ENCODE peak calls at places on chromosomes 2 and 18, in five cellular contexts. One of them, this sample, is unnamed.

GRCh38 chr2:196376984-196377877 is 205.9 kb upstream of the STK17B start:
- DNase-seq in NCI-H1105: no peak
- DNase-seq in AML-193: no peak
- DNase-seq in stimulated activated CD4-positive, alpha-beta T cell treated with anti-CD3 and anti-CD28 coated beads, Interleukin-4, amount 100 ng/mL, for 4 hours: peak; percentile 8
- DNase-seq in B cell: no peak
- DNase-seq in this sample: no peak

GRCh38 chr2:234678721-234679120 is 181.8 kb upstream of the ARL4C start:
- DNase-seq in NCI-H1105: no peak
- DNase-seq in AML-193: no peak
- DNase-seq in stimulated activated CD4-positive, alpha-beta T cell treated with anti-CD3 and anti-CD28 coated beads, Interleukin-4, amount 100 ng/mL, for 4 hours: no peak
- DNase-seq in B cell: no peak
- DNase-seq in this sample: no peak

GRCh38 chr2:201643216-201643651 is at the start of gene TMEM237:
- DNase-seq in NCI-H1105: peak; percentile 57
- DNase-seq in AML-193: no peak
- DNase-seq in stimulated activated CD4-positive, alpha-beta T cell treated with anti-CD3 and anti-CD28 coated beads, Interleukin-4, amount 100 ng/mL, for 4 hours: no peak
- DNase-seq in B cell: peak; percentile 81
- DNase-seq in this sample: peak; percentile 41

GRCh38 chr2:129707800-129708199 is 271.7 kb upstream of the RAB6C start:
- DNase-seq in NCI-H1105: no peak
- DNase-seq in AML-193: no peak
- DNase-seq in stimulated activated CD4-positive, alpha-beta T cell treated with anti-CD3 and anti-CD28 coated beads, Interleukin-4, amount 100 ng/mL, for 4 hours: no peak
- DNase-seq in B cell: no peak
- DNase-seq in this sample: no peak

GRCh38 chr2:30694286-30695055 is 112.8 kb downstream of the CAPN13 start:
- DNase-seq in NCI-H1105: peak; percentile 35
- DNase-seq in AML-193: no peak
- DNase-seq in stimulated activated CD4-positive, alpha-beta T cell treated with anti-CD3 and anti-CD28 coated beads, Interleukin-4, amount 100 ng/mL, for 4 hours: no peak
- DNase-seq in B cell: no peak
- DNase-seq in this sample: no peak

GRCh38 chr2:224395646-224396390 is 6.1 kb downstream of the FAM124B start:
- DNase-seq in NCI-H1105: no peak
- DNase-seq in AML-193: no peak
- DNase-seq in stimulated activated CD4-positive, alpha-beta T cell treated with anti-CD3 and anti-CD28 coated beads, Interleukin-4, amount 100 ng/mL, for 4 hours: no peak
- DNase-seq in B cell: no peak
- DNase-seq in this sample: no peak

GRCh38 chr2:236607471-236608307 is 38.1 kb downstream of the ACKR3 start:
- DNase-seq in NCI-H1105: no peak
- DNase-seq in AML-193: no peak
- DNase-seq in stimulated activated CD4-positive, alpha-beta T cell treated with anti-CD3 and anti-CD28 coated beads, Interleukin-4, amount 100 ng/mL, for 4 hours: no peak
- DNase-seq in B cell: no peak
- DNase-seq in this sample: no peak

GRCh38 chr2:55923091-55923977 is at the start of gene EFEMP1:
- DNase-seq in NCI-H1105: peak; percentile 6
- DNase-seq in AML-193: no peak
- DNase-seq in stimulated activated CD4-positive, alpha-beta T cell treated with anti-CD3 and anti-CD28 coated beads, Interleukin-4, amount 100 ng/mL, for 4 hours: no peak
- DNase-seq in B cell: no peak
- DNase-seq in this sample: peak; percentile 65

GRCh38 chr18:40810371-40810770 is 1144.7 kb upstream of the PIK3C3 start:
- DNase-seq in NCI-H1105: no peak
- DNase-seq in AML-193: no peak
- DNase-seq in stimulated activated CD4-positive, alpha-beta T cell treated with anti-CD3 and anti-CD28 coated beads, Interleukin-4, amount 100 ng/mL, for 4 hours: no peak
- DNase-seq in B cell: no peak
- DNase-seq in this sample: no peak

GRCh38 chr18:76791106-76791505 is 31.3 kb upstream of the ZNF236 start:
- DNase-seq in NCI-H1105: no peak
- DNase-seq in AML-193: no peak
- DNase-seq in stimulated activated CD4-positive, alpha-beta T cell treated with anti-CD3 and anti-CD28 coated beads, Interleukin-4, amount 100 ng/mL, for 4 hours: no peak
- DNase-seq in B cell: no peak
- DNase-seq in this sample: no peak

GRCh38 chr2:199606193-199606780 is 148.5 kb upstream of the SATB2 start:
- DNase-seq in NCI-H1105: no peak
- DNase-seq in AML-193: no peak
- DNase-seq in stimulated activated CD4-positive, alpha-beta T cell treated with anti-CD3 and anti-CD28 coated beads, Interleukin-4, amount 100 ng/mL, for 4 hours: no peak
- DNase-seq in B cell: no peak
- DNase-seq in this sample: no peak

GRCh38 chr2:169260246-169260645 is 102.1 kb downstream of the LRP2 start:
- DNase-seq in NCI-H1105: no peak
- DNase-seq in AML-193: no peak
- DNase-seq in stimulated activated CD4-positive, alpha-beta T cell treated with anti-CD3 and anti-CD28 coated beads, Interleukin-4, amount 100 ng/mL, for 4 hours: no peak
- DNase-seq in B cell: no peak
- DNase-seq in this sample: no peak

GRCh38 chr2:148044322-148044721 is 23.4 kb downstream of the MBD5 start:
- DNase-seq in NCI-H1105: no peak
- DNase-seq in AML-193: no peak
- DNase-seq in stimulated activated CD4-positive, alpha-beta T cell treated with anti-CD3 and anti-CD28 coated beads, Interleukin-4, amount 100 ng/mL, for 4 hours: no peak
- DNase-seq in B cell: no peak
- DNase-seq in this sample: no peak

GRCh38 chr2:8003462-8004075 is 678.3 kb upstream of the ID2 start:
- DNase-seq in NCI-H1105: no peak
- DNase-seq in AML-193: no peak
- DNase-seq in stimulated activated CD4-positive, alpha-beta T cell treated with anti-CD3 and anti-CD28 coated beads, Interleukin-4, amount 100 ng/mL, for 4 hours: no peak
- DNase-seq in B cell: no peak
- DNase-seq in this sample: no peak

GRCh38 chr18:21110667-21111350 is 804 bp downstream of the ROCK1 start:
- DNase-seq in NCI-H1105: peak; percentile 48
- DNase-seq in AML-193: peak; percentile 73
- DNase-seq in stimulated activated CD4-positive, alpha-beta T cell treated with anti-CD3 and anti-CD28 coated beads, Interleukin-4, amount 100 ng/mL, for 4 hours: peak; percentile 53
- DNase-seq in B cell: peak; percentile 53
- DNase-seq in this sample: peak; percentile 20

GRCh38 chr2:156695020-156695419 is 258.8 kb downstream of the GPD2 start:
- DNase-seq in NCI-H1105: no peak
- DNase-seq in AML-193: no peak
- DNase-seq in stimulated activated CD4-positive, alpha-beta T cell treated with anti-CD3 and anti-CD28 coated beads, Interleukin-4, amount 100 ng/mL, for 4 hours: no peak
- DNase-seq in B cell: no peak
- DNase-seq in this sample: no peak

GRCh38 chr2:180892081-180892480 is 88.3 kb upstream of the UBE2E3 start:
- DNase-seq in NCI-H1105: no peak
- DNase-seq in AML-193: no peak
- DNase-seq in stimulated activated CD4-positive, alpha-beta T cell treated with anti-CD3 and anti-CD28 coated beads, Interleukin-4, amount 100 ng/mL, for 4 hours: no peak
- DNase-seq in B cell: no peak
- DNase-seq in this sample: no peak

GRCh38 chr2:149087751-149088150 is 49.3 kb downstream of the LYPD6B start:
- DNase-seq in NCI-H1105: no peak
- DNase-seq in AML-193: peak; percentile 24
- DNase-seq in stimulated activated CD4-positive, alpha-beta T cell treated with anti-CD3 and anti-CD28 coated beads, Interleukin-4, amount 100 ng/mL, for 4 hours: no peak
- DNase-seq in B cell: no peak
- DNase-seq in this sample: no peak

GRCh38 chr2:60958800-60959199 is 58.7 kb upstream of the PEX13 start:
- DNase-seq in NCI-H1105: no peak
- DNase-seq in AML-193: no peak
- DNase-seq in stimulated activated CD4-positive, alpha-beta T cell treated with anti-CD3 and anti-CD28 coated beads, Interleukin-4, amount 100 ng/mL, for 4 hours: no peak
- DNase-seq in B cell: no peak
- DNase-seq in this sample: no peak

GRCh38 chr2:240689975-240690374 is 1.7 kb upstream of the AQP12A start:
- DNase-seq in NCI-H1105: no peak
- DNase-seq in AML-193: no peak
- DNase-seq in stimulated activated CD4-positive, alpha-beta T cell treated with anti-CD3 and anti-CD28 coated beads, Interleukin-4, amount 100 ng/mL, for 4 hours: no peak
- DNase-seq in B cell: no peak
- DNase-seq in this sample: no peak

GRCh38 chr18:2417861-2418610 is 153.3 kb downstream of the METTL4 start:
- DNase-seq in NCI-H1105: no peak
- DNase-seq in AML-193: no peak
- DNase-seq in stimulated activated CD4-positive, alpha-beta T cell treated with anti-CD3 and anti-CD28 coated beads, Interleukin-4, amount 100 ng/mL, for 4 hours: no peak
- DNase-seq in B cell: no peak
- DNase-seq in this sample: no peak

GRCh38 chr2:136141510-136142154 is 23.7 kb upstream of the CXCR4 start:
- DNase-seq in NCI-H1105: peak; percentile 95
- DNase-seq in AML-193: peak; percentile 67
- DNase-seq in stimulated activated CD4-positive, alpha-beta T cell treated with anti-CD3 and anti-CD28 coated beads, Interleukin-4, amount 100 ng/mL, for 4 hours: no peak
- DNase-seq in B cell: no peak
- DNase-seq in this sample: no peak

GRCh38 chr2:19488009-19488691 is 129.7 kb upstream of the OSR1 start:
- DNase-seq in NCI-H1105: no peak
- DNase-seq in AML-193: no peak
- DNase-seq in stimulated activated CD4-positive, alpha-beta T cell treated with anti-CD3 and anti-CD28 coated beads, Interleukin-4, amount 100 ng/mL, for 4 hours: no peak
- DNase-seq in B cell: no peak
- DNase-seq in this sample: no peak

GRCh38 chr2:107263596-107264090 is 377.7 kb upstream of the ST6GAL2 start:
- DNase-seq in NCI-H1105: no peak
- DNase-seq in AML-193: no peak
- DNase-seq in stimulated activated CD4-positive, alpha-beta T cell treated with anti-CD3 and anti-CD28 coated beads, Interleukin-4, amount 100 ng/mL, for 4 hours: no peak
- DNase-seq in B cell: no peak
- DNase-seq in this sample: no peak

GRCh38 chr2:105455488-105455991 is 56.7 kb upstream of the FHL2 start:
- DNase-seq in NCI-H1105: peak; percentile 11
- DNase-seq in AML-193: no peak
- DNase-seq in stimulated activated CD4-positive, alpha-beta T cell treated with anti-CD3 and anti-CD28 coated beads, Interleukin-4, amount 100 ng/mL, for 4 hours: no peak
- DNase-seq in B cell: no peak
- DNase-seq in this sample: no peak

GRCh38 chr2:13056259-13056843 is 339.6 kb downstream of the TRIB2 start:
- DNase-seq in NCI-H1105: peak; percentile 18
- DNase-seq in AML-193: no peak
- DNase-seq in stimulated activated CD4-positive, alpha-beta T cell treated with anti-CD3 and anti-CD28 coated beads, Interleukin-4, amount 100 ng/mL, for 4 hours: no peak
- DNase-seq in B cell: no peak
- DNase-seq in this sample: no peak

GRCh38 chr2:229725716-229726346 is 11.5 kb upstream of the DNER start:
- DNase-seq in NCI-H1105: no peak
- DNase-seq in AML-193: no peak
- DNase-seq in stimulated activated CD4-positive, alpha-beta T cell treated with anti-CD3 and anti-CD28 coated beads, Interleukin-4, amount 100 ng/mL, for 4 hours: no peak
- DNase-seq in B cell: no peak
- DNase-seq in this sample: no peak

GRCh38 chr2:112148477-112148876 is 10.3 kb downstream of the FBLN7 start:
- DNase-seq in NCI-H1105: no peak
- DNase-seq in AML-193: no peak
- DNase-seq in stimulated activated CD4-positive, alpha-beta T cell treated with anti-CD3 and anti-CD28 coated beads, Interleukin-4, amount 100 ng/mL, for 4 hours: no peak
- DNase-seq in B cell: no peak
- DNase-seq in this sample: no peak

GRCh38 chr2:88281302-88282217 is 111.4 kb downstream of the THNSL2 start:
- DNase-seq in NCI-H1105: no peak
- DNase-seq in AML-193: no peak
- DNase-seq in stimulated activated CD4-positive, alpha-beta T cell treated with anti-CD3 and anti-CD28 coated beads, Interleukin-4, amount 100 ng/mL, for 4 hours: no peak
- DNase-seq in B cell: no peak
- DNase-seq in this sample: no peak

GRCh38 chr2:96108578-96109561 is 7.5 kb downstream of the ADRA2B start:
- DNase-seq in NCI-H1105: no peak
- DNase-seq in AML-193: no peak
- DNase-seq in stimulated activated CD4-positive, alpha-beta T cell treated with anti-CD3 and anti-CD28 coated beads, Interleukin-4, amount 100 ng/mL, for 4 hours: no peak
- DNase-seq in B cell: no peak
- DNase-seq in this sample: no peak

GRCh38 chr18:34942975-34943374 is 98.2 kb upstream of the MAPRE2 start:
- DNase-seq in NCI-H1105: no peak
- DNase-seq in AML-193: no peak
- DNase-seq in stimulated activated CD4-positive, alpha-beta T cell treated with anti-CD3 and anti-CD28 coated beads, Interleukin-4, amount 100 ng/mL, for 4 hours: no peak
- DNase-seq in B cell: no peak
- DNase-seq in this sample: no peak

GRCh38 chr18:2612996-2613395 is 41.6 kb downstream of the NDC80 start:
- DNase-seq in NCI-H1105: no peak
- DNase-seq in AML-193: no peak
- DNase-seq in stimulated activated CD4-positive, alpha-beta T cell treated with anti-CD3 and anti-CD28 coated beads, Interleukin-4, amount 100 ng/mL, for 4 hours: no peak
- DNase-seq in B cell: no peak
- DNase-seq in this sample: no peak

GRCh38 chr2:242075163-242075562 is 205.6 kb downstream of the RTP5 start:
- DNase-seq in NCI-H1105: no peak
- DNase-seq in AML-193: no peak
- DNase-seq in stimulated activated CD4-positive, alpha-beta T cell treated with anti-CD3 and anti-CD28 coated beads, Interleukin-4, amount 100 ng/mL, for 4 hours: no peak
- DNase-seq in B cell: no peak
- DNase-seq in this sample: no peak

GRCh38 chr18:76528477-76529432 is 33.7 kb upstream of the ZNF516 start:
- DNase-seq in NCI-H1105: peak; percentile 10
- DNase-seq in AML-193: peak; percentile 52
- DNase-seq in stimulated activated CD4-positive, alpha-beta T cell treated with anti-CD3 and anti-CD28 coated beads, Interleukin-4, amount 100 ng/mL, for 4 hours: no peak
- DNase-seq in B cell: no peak
- DNase-seq in this sample: no peak

GRCh38 chr2:10923965-10924364 is 12.2 kb downstream of the KCNF1 start:
- DNase-seq in NCI-H1105: no peak
- DNase-seq in AML-193: no peak
- DNase-seq in stimulated activated CD4-positive, alpha-beta T cell treated with anti-CD3 and anti-CD28 coated beads, Interleukin-4, amount 100 ng/mL, for 4 hours: no peak
- DNase-seq in B cell: no peak
- DNase-seq in this sample: no peak